ENCODE peak calls at places on chromosomes 12 and 14, in six cellular contexts. N, T, K, H, Q and S are unnamed samples.

GRCh38 chr12:79688376-79689040 is 2.3 kb downstream of the PAWR start:
- DNase-seq in N (no peak), T (no peak), K (no peak), H (peak; percentile 39), Q (no peak), S (no peak)

GRCh38 chr12:40117818-40118217 is 11.9 kb upstream of the SLC2A13 start:
- DNase-seq in N (no peak), T (no peak), K (no peak), H (no peak), Q (no peak), S (no peak)

GRCh38 chr14:72518809-72519377 is 375.0 kb downstream of the DPF3 start:
- DNase-seq in N (no peak), T (no peak), K (no peak), H (no peak), Q (no peak), S (no peak)

GRCh38 chr12:27818421-27818918 is 38.4 kb upstream of the MANSC4 start:
- DNase-seq in N (no peak), T (no peak), K (no peak), H (no peak), Q (no peak), S (no peak)

GRCh38 chr14:31207287-31207745 is 277 bp downstream of the HECTD1 start:
- DNase-seq in N (peak; percentile 64), T (peak; percentile 88), K (no peak), H (peak; percentile 87), Q (no peak), S (peak; percentile 86)

GRCh38 chr12:24487606-24488005 is 461.3 kb downstream of the BCAT1 start:
- DNase-seq in N (no peak), T (no peak), K (no peak), H (peak; percentile 17), Q (no peak), S (no peak)

GRCh38 chr12:80321653-80322052 is 122.4 kb upstream of the PTPRQ start:
- DNase-seq in N (no peak), T (no peak), K (no peak), H (peak; percentile 9), Q (no peak), S (no peak)

GRCh38 chr12:121537814-121538698 is 42.8 kb downstream of the KDM2B start:
- DNase-seq in N (no peak), T (no peak), K (no peak), H (no peak), Q (no peak), S (no peak)

GRCh38 chr14:96661244-96661969 is 135.8 kb upstream of the VRK1 start:
- DNase-seq in N (no peak), T (no peak), K (no peak), H (no peak), Q (no peak), S (no peak)

GRCh38 chr14:51337520-51337919 is 97.5 kb downstream of the TMX1 start:
- DNase-seq in N (no peak), T (no peak), K (no peak), H (no peak), Q (no peak), S (no peak)

GRCh38 chr14:101843665-101844064 is 82.2 kb downstream of the PPP2R5C start:
- DNase-seq in N (no peak), T (no peak), K (no peak), H (no peak), Q (no peak), S (peak; percentile 65)

GRCh38 chr12:58503731-58504520 is 416.4 kb downstream of the LRIG3 start:
- DNase-seq in N (no peak), T (no peak), K (no peak), H (no peak), Q (no peak), S (no peak)

GRCh38 chr12:54215990-54216579 is 27.3 kb upstream of the SMUG1 start:
- DNase-seq in N (no peak), T (no peak), K (no peak), H (no peak), Q (no peak), S (no peak)

GRCh38 chr12:57430117-57430930 is 519 bp downstream of the R3HDM2 start:
- DNase-seq in N (peak; percentile 27), T (peak; percentile 30), K (peak; percentile 21), H (peak; percentile 50), Q (no peak), S (peak; percentile 28)

GRCh38 chr14:105881021-105881930 is 354.9 kb downstream of the TMEM121 start:
- DNase-seq in N (no peak), T (peak; percentile 11), K (no peak), H (no peak), Q (no peak), S (no peak)

GRCh38 chr12:103632554-103633216 is 45.6 kb downstream of the STAB2 start:
- DNase-seq in N (peak; percentile 5), T (no peak), K (peak; percentile 5), H (peak; percentile 16), Q (no peak), S (peak; percentile 90)

GRCh38 chr12:79302171-79302841 is 388.5 kb downstream of the PAWR start:
- DNase-seq in N (no peak), T (no peak), K (no peak), H (no peak), Q (no peak), S (no peak)

GRCh38 chr12:15928345-15928744 is 17.2 kb downstream of the DERA start:
- DNase-seq in N (no peak), T (no peak), K (no peak), H (peak; percentile 79), Q (no peak), S (no peak)

GRCh38 chr12:89521348-89522238 is 3.0 kb downstream of the GALNT4 start:
- DNase-seq in N (no peak), T (no peak), K (no peak), H (no peak), Q (no peak), S (no peak)

GRCh38 chr14:44979740-44980346 is 17.9 kb downstream of the TOGARAM1 start:
- DNase-seq in N (no peak), T (no peak), K (no peak), H (no peak), Q (no peak), S (no peak)

GRCh38 chr12:22396253-22396652 is 61.7 kb upstream of the ST8SIA1 start:
- DNase-seq in N (no peak), T (no peak), K (no peak), H (no peak), Q (no peak), S (no peak)

GRCh38 chr14:39015360-39015961 is 87.6 kb downstream of the SEC23A start:
- DNase-seq in N (no peak), T (no peak), K (no peak), H (peak; percentile 58), Q (peak; percentile 21), S (peak; percentile 64)

GRCh38 chr12:58408516-58408915 is 467.1 kb downstream of the ATP23 start:
- DNase-seq in N (no peak), T (no peak), K (no peak), H (no peak), Q (no peak), S (peak; percentile 14)

GRCh38 chr12:122308811-122309210 is 42.5 kb upstream of the VPS33A start:
- DNase-seq in N (no peak), T (no peak), K (no peak), H (peak; percentile 22), Q (no peak), S (no peak)

GRCh38 chr14:21825147-21825743 is 151.6 kb upstream of the OR4E1 start:
- DNase-seq in N (no peak), T (no peak), K (no peak), H (peak; percentile 13), Q (no peak), S (peak; percentile 87)

GRCh38 chr14:106209745-106210144 is 683.4 kb downstream of the TMEM121 start:
- DNase-seq in N (no peak), T (no peak), K (no peak), H (no peak), Q (no peak), S (no peak)

GRCh38 chr14:55255979-55256378 is 15.2 kb upstream of the FBXO34 start:
- DNase-seq in N (no peak), T (no peak), K (no peak), H (no peak), Q (no peak), S (no peak)

GRCh38 chr12:76026643-76027063 is 4.9 kb downstream of the PHLDA1 start:
- DNase-seq in N (no peak), T (no peak), K (no peak), H (peak; percentile 73), Q (no peak), S (peak; percentile 64)

GRCh38 chr14:26389646-26390508 is 208.0 kb downstream of the NOVA1 start:
- DNase-seq in N (no peak), T (no peak), K (no peak), H (peak; percentile 77), Q (no peak), S (no peak)

GRCh38 chr14:80629606-80630005 is 311.9 kb downstream of the CEP128 start:
- DNase-seq in N (no peak), T (no peak), K (no peak), H (peak; percentile 75), Q (no peak), S (no peak)

GRCh38 chr12:124537525-124538193 is 29.8 kb downstream of the NCOR2 start:
- DNase-seq in N (no peak), T (no peak), K (no peak), H (no peak), Q (peak; percentile 69), S (no peak)

GRCh38 chr14:46063872-46064271 is 587.7 kb downstream of the RPL10L start:
- DNase-seq in N (no peak), T (no peak), K (no peak), H (no peak), Q (no peak), S (peak; percentile 8)

GRCh38 chr12:40105515-40106201 is at the start of gene SLC2A13:
- DNase-seq in N (peak; percentile 46), T (peak; percentile 62), K (peak; percentile 59), H (peak; percentile 61), Q (peak; percentile 72), S (peak; percentile 71)

GRCh38 chr14:82776958-82777357 is 1243.3 kb upstream of the SEL1L start:
- DNase-seq in N (no peak), T (no peak), K (no peak), H (no peak), Q (no peak), S (no peak)

GRCh38 chr14:33294419-33294818 is 355.7 kb downstream of the NPAS3 start:
- DNase-seq in N (no peak), T (no peak), K (no peak), H (no peak), Q (no peak), S (no peak)

GRCh38 chr12:111253213-111253612 is 115.7 kb downstream of the PHETA1 start:
- DNase-seq in N (no peak), T (no peak), K (no peak), H (no peak), Q (no peak), S (no peak)

GRCh38 chr12:16524378-16524777 is 81.6 kb downstream of the LMO3 start:
- DNase-seq in N (no peak), T (no peak), K (no peak), H (no peak), Q (no peak), S (no peak)

GRCh38 chr12:121005346-121005815 is 10.9 kb downstream of the C12orf43 start:
- DNase-seq in N (no peak), T (no peak), K (no peak), H (peak; percentile 38), Q (no peak), S (peak; percentile 80)

GRCh38 chr14:102678394-102678793 is 85.9 kb downstream of the RCOR1 start:
- DNase-seq in N (no peak), T (no peak), K (no peak), H (no peak), Q (no peak), S (no peak)